ENCODE peak calls at places on chromosomes 3 and 15, in four cellular contexts. Z is GM20000, E is GM12865, S is activated B cell treated with CpG ODN at 0.5 μM for 24 hours. W is an unnamed sample.

GRCh38 chr3:105516972-105517371 is 150.3 kb downstream of the ALCAM start:
- DNase-seq in Z (no peak), E (no peak), S (no peak), W (no peak)

GRCh38 chr3:63450634-63451363 is 172.7 kb downstream of the SYNPR start:
- DNase-seq in Z (no peak), E (no peak), S (no peak), W (no peak)

GRCh38 chr3:54733615-54734014 is 194.2 kb downstream of the LRTM1 start:
- DNase-seq in Z (no peak), E (no peak), S (no peak), W (no peak)

GRCh38 chr15:100189319-100189718 is 152.5 kb downstream of the ADAMTS17 start:
- DNase-seq in Z (no peak), E (no peak), S (no peak), W (no peak)

GRCh38 chr15:49868348-49868747 is 247.5 kb downstream of the DTWD1 start:
- DNase-seq in Z (no peak), E (no peak), S (no peak), W (no peak)

GRCh38 chr3:78497692-78498091 is 1270.1 kb downstream of the ROBO1 start:
- DNase-seq in Z (no peak), E (no peak), S (no peak), W (no peak)

GRCh38 chr3:140898340-140899180 is 43.1 kb upstream of the SLC25A36 start:
- DNase-seq in Z (peak), E (peak), S (no peak), W (peak)

GRCh38 chr3:64651791-64652241 is 36.0 kb downstream of the ADAMTS9 start:
- DNase-seq in Z (no peak), E (no peak), S (no peak), W (no peak)

GRCh38 chr3:111568906-111569305 is 26.2 kb downstream of the ZBED2 start:
- DNase-seq in Z (no peak), E (no peak), S (no peak), W (no peak)

GRCh38 chr15:58918239-58918638 is 15.2 kb downstream of the SLTM start:
- DNase-seq in Z (no peak), E (peak), S (no peak), W (no peak)

GRCh38 chr15:58923284-58923683 is 10.2 kb downstream of the SLTM start:
- DNase-seq in Z (no peak), E (no peak), S (no peak), W (no peak)

GRCh38 chr15:58919232-58919631 is 14.2 kb downstream of the SLTM start:
- DNase-seq in Z (no peak), E (no peak), S (no peak), W (no peak)

GRCh38 chr15:58923696-58924300 is 9.7 kb downstream of the SLTM start:
- DNase-seq in Z (no peak), E (no peak), S (no peak), W (no peak)

DNA sequence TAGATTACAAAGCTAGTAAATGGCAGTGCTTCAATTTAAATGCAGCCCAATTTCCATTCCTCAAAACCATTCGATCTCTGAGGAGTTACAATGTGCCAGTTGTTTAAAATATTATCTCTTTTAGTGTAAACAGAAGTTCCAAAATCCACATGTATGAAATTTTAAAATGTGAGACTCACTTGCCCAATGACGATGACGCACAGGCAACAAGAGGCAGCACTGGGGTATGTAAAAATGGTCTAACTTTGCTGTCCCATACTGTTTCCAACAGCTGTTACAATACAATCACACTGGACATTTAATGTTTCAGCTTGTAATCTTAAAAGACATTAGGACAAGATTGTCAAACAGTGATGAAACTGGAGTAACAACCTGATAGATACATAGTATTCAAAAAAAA is 12.2 kb downstream of the SLTM start:
- DNase-seq in Z (no peak), E (no peak), S (no peak), W (no peak)
- TF ChIP-seq CTCF in Z (no peak), E (no peak), S (no peak), W (no peak)

DNA sequence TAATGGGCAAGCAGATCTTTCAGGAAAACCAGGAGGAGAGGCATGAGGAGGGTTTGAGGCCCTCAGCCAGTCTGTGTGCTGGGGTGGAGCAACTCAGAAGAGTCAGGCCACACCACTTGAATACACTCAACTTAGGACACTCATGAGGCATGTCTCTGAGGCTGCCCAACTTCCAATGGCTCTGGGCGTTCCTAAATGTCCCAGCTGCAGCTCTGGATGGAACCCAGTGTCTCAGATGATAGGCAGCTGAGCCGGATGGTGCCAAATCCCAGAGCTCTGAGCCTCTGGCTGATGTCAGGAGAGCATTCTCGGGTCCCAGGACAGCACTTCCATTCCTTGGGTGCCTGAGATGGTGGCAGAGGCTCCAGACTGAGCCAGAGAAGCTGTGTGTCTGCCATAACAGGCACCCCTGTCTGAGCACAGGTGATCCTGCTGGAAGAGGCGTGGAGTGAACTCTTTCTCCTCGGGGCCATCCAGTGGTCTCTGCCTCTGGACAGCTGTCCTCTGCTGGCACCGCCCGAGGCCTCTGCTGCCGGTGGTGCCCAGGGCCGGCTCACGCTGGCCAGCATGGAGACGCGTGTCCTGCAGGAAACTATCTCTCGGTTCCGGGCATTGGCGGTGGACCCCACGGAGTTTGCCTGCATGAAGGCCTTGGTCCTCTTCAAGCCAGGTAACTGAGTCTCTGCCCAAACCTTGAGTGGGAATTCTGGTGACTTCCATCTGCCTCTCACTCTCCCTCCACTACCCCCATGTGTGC is 2.8 kb downstream of the NR2E3 start:
- DNase-seq in Z (no peak), E (no peak), S (no peak), W (no peak)
- TF ChIP-seq CTCF in Z (no peak), E (no peak), S (no peak), W (no peak)

GRCh38 chr3:57141719-57142118 is 23.4 kb downstream of the IL17RD start:
- DNase-seq in Z (no peak), E (no peak), S (no peak), W (no peak)
- TF ChIP-seq CTCF in Z (no peak), E (no peak), S (no peak), W (no peak)

GRCh38 chr15:51475736-51476135 is 134.3 kb downstream of the GLDN start:
- DNase-seq in Z (no peak), E (no peak), S (no peak), W (no peak)
- TF ChIP-seq CTCF in Z (no peak), E (no peak), S (no peak), W (no peak)

GRCh38 chr3:188573286-188573928 is 419.4 kb downstream of the LPP start:
- DNase-seq in Z (no peak), E (no peak), S (no peak), W (no peak)
- TF ChIP-seq CTCF in Z (no peak), E (no peak), S (no peak), W (no peak)

W was measured in activated CD8-positive, alpha-beta T cell treated with anti-CD3 and anti-CD28 coated beads for 36 hours.